ENCODE peak calls at places on chromosomes 3 and 15, in ten cellular contexts. One of them, this sample, is unnamed.

GRCh38 chr3:44185396-44185915 is 56.2 kb upstream of the TOPAZ1 start:
- DNase-seq in fibroblast of lung: no peak
- DNase-seq in cardiac fibroblast: no peak
- DNase-seq in OCI-LY7: no peak
- DNase-seq in stomach: no peak
- DNase-seq in HFF-Myc: no peak
- DNase-seq in lower lobe of right lung: no peak
- DNase-seq in GM12864: no peak
- DNase-seq in tibial nerve: no peak
- DNase-seq in body of pancreas: no peak
- DNase-seq in this sample: no peak

GRCh38 chr3:196872316-196872715 is 4.6 kb downstream of the SENP5 start:
- DNase-seq in fibroblast of lung: peak
- DNase-seq in cardiac fibroblast: no peak
- DNase-seq in OCI-LY7: no peak
- DNase-seq in stomach: no peak
- DNase-seq in HFF-Myc: no peak
- DNase-seq in lower lobe of right lung: no peak
- DNase-seq in GM12864: no peak
- DNase-seq in tibial nerve: no peak
- DNase-seq in body of pancreas: no peak
- DNase-seq in this sample: no peak

GRCh38 chr3:137163241-137163916 is 205.6 kb downstream of the IL20RB start:
- DNase-seq in fibroblast of lung: no peak
- DNase-seq in cardiac fibroblast: no peak
- DNase-seq in OCI-LY7: no peak
- DNase-seq in stomach: no peak
- DNase-seq in HFF-Myc: no peak
- DNase-seq in lower lobe of right lung: no peak
- DNase-seq in GM12864: no peak
- DNase-seq in tibial nerve: no peak
- DNase-seq in body of pancreas: no peak
- DNase-seq in this sample: peak

GRCh38 chr3:172312711-172313110 is 135.5 kb downstream of the GHSR start:
- DNase-seq in fibroblast of lung: no peak
- DNase-seq in cardiac fibroblast: no peak
- DNase-seq in OCI-LY7: no peak
- DNase-seq in stomach: no peak
- DNase-seq in HFF-Myc: no peak
- DNase-seq in lower lobe of right lung: no peak
- DNase-seq in GM12864: no peak
- DNase-seq in tibial nerve: no peak
- DNase-seq in body of pancreas: no peak
- DNase-seq in this sample: no peak

GRCh38 chr3:123623346-123623880 is 38.6 kb upstream of the HACD2 start:
- DNase-seq in fibroblast of lung: peak
- DNase-seq in cardiac fibroblast: peak
- DNase-seq in OCI-LY7: no peak
- DNase-seq in stomach: no peak
- DNase-seq in HFF-Myc: no peak
- DNase-seq in lower lobe of right lung: no peak
- DNase-seq in GM12864: no peak
- DNase-seq in tibial nerve: no peak
- DNase-seq in body of pancreas: no peak
- DNase-seq in this sample: no peak

GRCh38 chr3:46369675-46370132 is 1.0 kb upstream of the CCR5 start:
- DNase-seq in fibroblast of lung: no peak
- DNase-seq in cardiac fibroblast: no peak
- DNase-seq in OCI-LY7: no peak
- DNase-seq in stomach: no peak
- DNase-seq in HFF-Myc: no peak
- DNase-seq in lower lobe of right lung: no peak
- DNase-seq in GM12864: no peak
- DNase-seq in tibial nerve: no peak
- DNase-seq in body of pancreas: no peak
- DNase-seq in this sample: no peak

GRCh38 chr3:9396301-9396631 is 1.1 kb upstream of the SETD5 start:
- DNase-seq in fibroblast of lung: peak
- DNase-seq in cardiac fibroblast: peak
- DNase-seq in OCI-LY7: peak
- DNase-seq in stomach: peak
- DNase-seq in HFF-Myc: peak
- DNase-seq in lower lobe of right lung: peak
- DNase-seq in GM12864: peak
- DNase-seq in tibial nerve: peak
- DNase-seq in body of pancreas: peak
- DNase-seq in this sample: peak

GRCh38 chr15:35293353-35294130 is 208.4 kb upstream of the NANOGP8 start:
- DNase-seq in fibroblast of lung: peak
- DNase-seq in cardiac fibroblast: peak
- DNase-seq in OCI-LY7: no peak
- DNase-seq in stomach: no peak
- DNase-seq in HFF-Myc: no peak
- DNase-seq in lower lobe of right lung: no peak
- DNase-seq in GM12864: no peak
- DNase-seq in tibial nerve: no peak
- DNase-seq in body of pancreas: no peak
- DNase-seq in this sample: peak

GRCh38 chr3:130725746-130726145 is 20.9 kb downstream of the PIK3R4 start:
- DNase-seq in fibroblast of lung: peak
- DNase-seq in cardiac fibroblast: peak
- DNase-seq in OCI-LY7: no peak
- DNase-seq in stomach: no peak
- DNase-seq in HFF-Myc: no peak
- DNase-seq in lower lobe of right lung: no peak
- DNase-seq in GM12864: no peak
- DNase-seq in tibial nerve: no peak
- DNase-seq in body of pancreas: no peak
- DNase-seq in this sample: no peak

GRCh38 chr3:136281966-136282554 is 31.9 kb downstream of the PCCB start:
- DNase-seq in fibroblast of lung: no peak
- DNase-seq in cardiac fibroblast: no peak
- DNase-seq in OCI-LY7: peak
- DNase-seq in stomach: no peak
- DNase-seq in HFF-Myc: no peak
- DNase-seq in lower lobe of right lung: no peak
- DNase-seq in GM12864: no peak
- DNase-seq in tibial nerve: no peak
- DNase-seq in body of pancreas: no peak
- DNase-seq in this sample: no peak

GRCh38 chr3:100067589-100067988 is 46.7 kb downstream of the FILIP1L start:
- DNase-seq in fibroblast of lung: no peak
- DNase-seq in cardiac fibroblast: no peak
- DNase-seq in OCI-LY7: no peak
- DNase-seq in stomach: no peak
- DNase-seq in HFF-Myc: no peak
- DNase-seq in lower lobe of right lung: no peak
- DNase-seq in GM12864: no peak
- DNase-seq in tibial nerve: no peak
- DNase-seq in body of pancreas: no peak
- DNase-seq in this sample: no peak

GRCh38 chr3:37107846-37108245 is 66.5 kb downstream of the LRRFIP2 start:
- DNase-seq in fibroblast of lung: no peak
- DNase-seq in cardiac fibroblast: no peak
- DNase-seq in OCI-LY7: no peak
- DNase-seq in stomach: no peak
- DNase-seq in HFF-Myc: no peak
- DNase-seq in lower lobe of right lung: no peak
- DNase-seq in GM12864: no peak
- DNase-seq in tibial nerve: no peak
- DNase-seq in body of pancreas: no peak
- DNase-seq in this sample: no peak

GRCh38 chr3:162022931-162023330 is 526.3 kb downstream of the OTOL1 start:
- DNase-seq in fibroblast of lung: no peak
- DNase-seq in cardiac fibroblast: no peak
- DNase-seq in OCI-LY7: no peak
- DNase-seq in stomach: no peak
- DNase-seq in HFF-Myc: no peak
- DNase-seq in lower lobe of right lung: no peak
- DNase-seq in GM12864: no peak
- DNase-seq in tibial nerve: no peak
- DNase-seq in body of pancreas: no peak
- DNase-seq in this sample: no peak

GRCh38 chr15:50945725-50946124 is 37.2 kb downstream of the AP4E1 start:
- DNase-seq in fibroblast of lung: peak
- DNase-seq in cardiac fibroblast: peak
- DNase-seq in OCI-LY7: no peak
- DNase-seq in stomach: no peak
- DNase-seq in HFF-Myc: no peak
- DNase-seq in lower lobe of right lung: no peak
- DNase-seq in GM12864: no peak
- DNase-seq in tibial nerve: no peak
- DNase-seq in body of pancreas: no peak
- DNase-seq in this sample: no peak

GRCh38 chr15:51751687-51752683 is 588 bp downstream of the TMOD2 start:
- DNase-seq in fibroblast of lung: peak
- DNase-seq in cardiac fibroblast: peak
- DNase-seq in OCI-LY7: no peak
- DNase-seq in stomach: peak
- DNase-seq in HFF-Myc: no peak
- DNase-seq in lower lobe of right lung: peak
- DNase-seq in GM12864: no peak
- DNase-seq in tibial nerve: no peak
- DNase-seq in body of pancreas: peak
- DNase-seq in this sample: peak

GRCh38 chr3:14319654-14320182 is 82.7 kb upstream of the SLC6A6 start:
- DNase-seq in fibroblast of lung: peak
- DNase-seq in cardiac fibroblast: peak
- DNase-seq in OCI-LY7: peak
- DNase-seq in stomach: peak
- DNase-seq in HFF-Myc: peak
- DNase-seq in lower lobe of right lung: no peak
- DNase-seq in GM12864: peak
- DNase-seq in tibial nerve: no peak
- DNase-seq in body of pancreas: no peak
- DNase-seq in this sample: peak
- H3K4me3 ChIP-seq in fibroblast of lung: no peak
- H3K4me3 ChIP-seq in cardiac fibroblast: no peak
- H3K4me3 ChIP-seq in OCI-LY7: peak
- H3K4me3 ChIP-seq in stomach: no peak
- H3K4me3 ChIP-seq in HFF-Myc: no peak
- H3K4me3 ChIP-seq in lower lobe of right lung: no peak
- H3K4me3 ChIP-seq in GM12864: peak
- H3K4me3 ChIP-seq in tibial nerve: no peak
- H3K4me3 ChIP-seq in body of pancreas: no peak
- H3K4me3 ChIP-seq in this sample: no peak

GRCh38 chr3:129121016-129121791 is 400 bp downstream of the RAB43 start:
- DNase-seq in fibroblast of lung: peak
- DNase-seq in cardiac fibroblast: peak
- DNase-seq in OCI-LY7: peak
- DNase-seq in stomach: peak
- DNase-seq in HFF-Myc: no peak
- DNase-seq in lower lobe of right lung: peak
- DNase-seq in GM12864: no peak
- DNase-seq in tibial nerve: no peak
- DNase-seq in body of pancreas: no peak
- DNase-seq in this sample: peak
- H3K4me3 ChIP-seq in fibroblast of lung: peak
- H3K4me3 ChIP-seq in cardiac fibroblast: peak
- H3K4me3 ChIP-seq in OCI-LY7: peak
- H3K4me3 ChIP-seq in stomach: peak
- H3K4me3 ChIP-seq in HFF-Myc: peak
- H3K4me3 ChIP-seq in lower lobe of right lung: peak
- H3K4me3 ChIP-seq in GM12864: peak
- H3K4me3 ChIP-seq in tibial nerve: peak
- H3K4me3 ChIP-seq in body of pancreas: peak
- H3K4me3 ChIP-seq in this sample: peak

GRCh38 chr15:62394079-62394478 is 229.0 kb upstream of the C2CD4B start:
- DNase-seq in fibroblast of lung: no peak
- DNase-seq in cardiac fibroblast: peak
- DNase-seq in OCI-LY7: no peak
- DNase-seq in stomach: no peak
- DNase-seq in HFF-Myc: no peak
- DNase-seq in lower lobe of right lung: no peak
- DNase-seq in GM12864: no peak
- DNase-seq in tibial nerve: no peak
- DNase-seq in body of pancreas: no peak
- DNase-seq in this sample: no peak
- H3K4me3 ChIP-seq in fibroblast of lung: no peak
- H3K4me3 ChIP-seq in cardiac fibroblast: no peak
- H3K4me3 ChIP-seq in OCI-LY7: no peak
- H3K4me3 ChIP-seq in stomach: no peak
- H3K4me3 ChIP-seq in HFF-Myc: no peak
- H3K4me3 ChIP-seq in lower lobe of right lung: no peak
- H3K4me3 ChIP-seq in GM12864: no peak
- H3K4me3 ChIP-seq in tibial nerve: no peak
- H3K4me3 ChIP-seq in body of pancreas: no peak
- H3K4me3 ChIP-seq in this sample: no peak

GRCh38 chr15:29568840-29569532 is 253.3 kb downstream of the TJP1 start:
- DNase-seq in fibroblast of lung: peak
- DNase-seq in cardiac fibroblast: peak
- DNase-seq in OCI-LY7: peak
- DNase-seq in stomach: no peak
- DNase-seq in HFF-Myc: no peak
- DNase-seq in lower lobe of right lung: no peak
- DNase-seq in GM12864: no peak
- DNase-seq in tibial nerve: no peak
- DNase-seq in body of pancreas: peak
- DNase-seq in this sample: peak

GRCh38 chr15:29569533-29570092 is 252.7 kb downstream of the TJP1 start:
- DNase-seq in fibroblast of lung: no peak
- DNase-seq in cardiac fibroblast: no peak
- DNase-seq in OCI-LY7: no peak
- DNase-seq in stomach: no peak
- DNase-seq in HFF-Myc: no peak
- DNase-seq in lower lobe of right lung: no peak
- DNase-seq in GM12864: no peak
- DNase-seq in tibial nerve: no peak
- DNase-seq in body of pancreas: no peak
- DNase-seq in this sample: peak

GRCh38 chr15:29570121-29570930 is 251.9 kb downstream of the TJP1 start:
- DNase-seq in fibroblast of lung: peak
- DNase-seq in cardiac fibroblast: no peak
- DNase-seq in OCI-LY7: no peak
- DNase-seq in stomach: no peak
- DNase-seq in HFF-Myc: no peak
- DNase-seq in lower lobe of right lung: no peak
- DNase-seq in GM12864: no peak
- DNase-seq in tibial nerve: no peak
- DNase-seq in body of pancreas: peak
- DNase-seq in this sample: peak

GRCh38 chr15:29571728-29572454 is 250.4 kb downstream of the TJP1 start:
- DNase-seq in fibroblast of lung: no peak
- DNase-seq in cardiac fibroblast: peak
- DNase-seq in OCI-LY7: no peak
- DNase-seq in stomach: no peak
- DNase-seq in HFF-Myc: no peak
- DNase-seq in lower lobe of right lung: no peak
- DNase-seq in GM12864: no peak
- DNase-seq in tibial nerve: no peak
- DNase-seq in body of pancreas: peak
- DNase-seq in this sample: peak

GRCh38 chr15:29570931-29571727 is 251.1 kb downstream of the TJP1 start:
- DNase-seq in fibroblast of lung: peak
- DNase-seq in cardiac fibroblast: peak
- DNase-seq in OCI-LY7: no peak
- DNase-seq in stomach: no peak
- DNase-seq in HFF-Myc: no peak
- DNase-seq in lower lobe of right lung: no peak
- DNase-seq in GM12864: no peak
- DNase-seq in tibial nerve: no peak
- DNase-seq in body of pancreas: peak
- DNase-seq in this sample: peak
- H3K4me3 ChIP-seq in fibroblast of lung: no peak
- H3K4me3 ChIP-seq in cardiac fibroblast: no peak
- H3K4me3 ChIP-seq in OCI-LY7: no peak
- H3K4me3 ChIP-seq in stomach: peak
- H3K4me3 ChIP-seq in HFF-Myc: no peak
- H3K4me3 ChIP-seq in lower lobe of right lung: peak
- H3K4me3 ChIP-seq in GM12864: no peak
- H3K4me3 ChIP-seq in tibial nerve: no peak
- H3K4me3 ChIP-seq in body of pancreas: peak
- H3K4me3 ChIP-seq in this sample: no peak